ENCODE peak calls at places on chromosomes 2 and 18, in seven cellular contexts. One of them, this sample, is unnamed.

GRCh38 chr18:9362869-9363268 is 28.3 kb downstream of the TWSG1 start:
- DNase-seq in HT1080: no peak
- DNase-seq in activated gamma-delta T cell treated with Interleukin-2 at 50 U/mL for 16 hours: no peak
- DNase-seq in cardiac fibroblast: no peak
- DNase-seq in activated naive CD4-positive, alpha-beta T cell: no peak
- DNase-seq in neural progenitor cell: no peak
- DNase-seq in heart right ventricle: no peak
- DNase-seq in this sample: no peak

GRCh38 chr2:230913406-230913805 is 11.6 kb downstream of the GPR55 start:
- DNase-seq in HT1080: no peak
- DNase-seq in cardiac fibroblast: peak
- DNase-seq in activated gamma-delta T cell treated with Interleukin-2 at 50 U/mL for 16 hours: no peak
- DNase-seq in activated naive CD4-positive, alpha-beta T cell: no peak
- DNase-seq in neural progenitor cell: peak
- DNase-seq in heart right ventricle: no peak
- DNase-seq in this sample: no peak

GRCh38 chr2:37561615-37562569 is 109.5 kb downstream of the CDC42EP3 start:
- DNase-seq in cardiac fibroblast: peak
- DNase-seq in activated naive CD4-positive, alpha-beta T cell: no peak
- DNase-seq in activated gamma-delta T cell treated with Interleukin-2 at 50 U/mL for 16 hours: no peak
- DNase-seq in heart right ventricle: no peak
- DNase-seq in HT1080: peak
- DNase-seq in neural progenitor cell: no peak
- DNase-seq in this sample: no peak

GRCh38 chr2:1748741-1749488 is 4.6 kb upstream of the PXDN start:
- DNase-seq in activated gamma-delta T cell treated with Interleukin-2 at 50 U/mL for 16 hours: no peak
- DNase-seq in heart right ventricle: no peak
- DNase-seq in cardiac fibroblast: no peak
- DNase-seq in neural progenitor cell: no peak
- DNase-seq in activated naive CD4-positive, alpha-beta T cell: no peak
- DNase-seq in HT1080: no peak
- DNase-seq in this sample: no peak

GRCh38 chr2:216008387-216008786 is 5.0 kb downstream of the MREG start:
- DNase-seq in heart right ventricle: no peak
- DNase-seq in activated naive CD4-positive, alpha-beta T cell: no peak
- DNase-seq in HT1080: no peak
- DNase-seq in cardiac fibroblast: no peak
- DNase-seq in neural progenitor cell: no peak
- DNase-seq in activated gamma-delta T cell treated with Interleukin-2 at 50 U/mL for 16 hours: no peak
- DNase-seq in this sample: no peak

GRCh38 chr2:37324786-37325624 is at the start of gene PRKD3:
- DNase-seq in HT1080: peak
- DNase-seq in cardiac fibroblast: peak
- DNase-seq in activated naive CD4-positive, alpha-beta T cell: peak
- DNase-seq in heart right ventricle: peak
- DNase-seq in activated gamma-delta T cell treated with Interleukin-2 at 50 U/mL for 16 hours: peak
- DNase-seq in neural progenitor cell: no peak
- DNase-seq in this sample: peak

GRCh38 chr2:1072258-1072657 is 121.6 kb downstream of the SNTG2 start:
- DNase-seq in HT1080: no peak
- DNase-seq in activated naive CD4-positive, alpha-beta T cell: no peak
- DNase-seq in neural progenitor cell: no peak
- DNase-seq in heart right ventricle: no peak
- DNase-seq in activated gamma-delta T cell treated with Interleukin-2 at 50 U/mL for 16 hours: no peak
- DNase-seq in cardiac fibroblast: no peak
- DNase-seq in this sample: no peak

GRCh38 chr2:12955864-12956263 is 239.1 kb downstream of the TRIB2 start:
- DNase-seq in heart right ventricle: no peak
- DNase-seq in HT1080: no peak
- DNase-seq in activated gamma-delta T cell treated with Interleukin-2 at 50 U/mL for 16 hours: no peak
- DNase-seq in cardiac fibroblast: no peak
- DNase-seq in neural progenitor cell: no peak
- DNase-seq in activated naive CD4-positive, alpha-beta T cell: no peak
- DNase-seq in this sample: no peak

GRCh38 chr2:178449700-178450573 is 1.0 kb downstream of the PRKRA start:
- DNase-seq in activated naive CD4-positive, alpha-beta T cell: no peak
- DNase-seq in neural progenitor cell: peak
- DNase-seq in heart right ventricle: no peak
- DNase-seq in activated gamma-delta T cell treated with Interleukin-2 at 50 U/mL for 16 hours: peak
- DNase-seq in HT1080: no peak
- DNase-seq in cardiac fibroblast: no peak
- DNase-seq in this sample: peak

GRCh38 chr2:218291934-218292699 is at the start of gene TMBIM1:
- DNase-seq in activated gamma-delta T cell treated with Interleukin-2 at 50 U/mL for 16 hours: peak
- DNase-seq in HT1080: peak
- DNase-seq in cardiac fibroblast: peak
- DNase-seq in heart right ventricle: peak
- DNase-seq in activated naive CD4-positive, alpha-beta T cell: peak
- DNase-seq in neural progenitor cell: peak
- DNase-seq in this sample: peak

GRCh38 chr2:86518498-86518897 is 44.7 kb downstream of the CHMP3 start:
- DNase-seq in heart right ventricle: peak
- DNase-seq in neural progenitor cell: peak
- DNase-seq in activated gamma-delta T cell treated with Interleukin-2 at 50 U/mL for 16 hours: peak
- DNase-seq in activated naive CD4-positive, alpha-beta T cell: no peak
- DNase-seq in cardiac fibroblast: peak
- DNase-seq in HT1080: peak
- DNase-seq in this sample: no peak

GRCh38 chr2:46188041-46188715 is 109.0 kb upstream of the EPAS1 start:
- DNase-seq in neural progenitor cell: no peak
- DNase-seq in activated gamma-delta T cell treated with Interleukin-2 at 50 U/mL for 16 hours: no peak
- DNase-seq in HT1080: no peak
- DNase-seq in activated naive CD4-positive, alpha-beta T cell: no peak
- DNase-seq in heart right ventricle: no peak
- DNase-seq in cardiac fibroblast: no peak
- DNase-seq in this sample: no peak

GRCh38 chr2:241182531-241183133 is 5.8 kb upstream of the ANO7 start:
- DNase-seq in activated naive CD4-positive, alpha-beta T cell: no peak
- DNase-seq in cardiac fibroblast: no peak
- DNase-seq in heart right ventricle: no peak
- DNase-seq in neural progenitor cell: no peak
- DNase-seq in activated gamma-delta T cell treated with Interleukin-2 at 50 U/mL for 16 hours: no peak
- DNase-seq in HT1080: no peak
- DNase-seq in this sample: no peak

GRCh38 chr2:194395818-194396217 is 1261.2 kb upstream of the SLC39A10 start:
- DNase-seq in neural progenitor cell: no peak
- DNase-seq in HT1080: no peak
- DNase-seq in heart right ventricle: no peak
- DNase-seq in cardiac fibroblast: no peak
- DNase-seq in activated naive CD4-positive, alpha-beta T cell: no peak
- DNase-seq in activated gamma-delta T cell treated with Interleukin-2 at 50 U/mL for 16 hours: no peak
- DNase-seq in this sample: no peak

GRCh38 chr2:180985771-180986395 is 5.5 kb downstream of the UBE2E3 start:
- DNase-seq in activated gamma-delta T cell treated with Interleukin-2 at 50 U/mL for 16 hours: no peak
- DNase-seq in HT1080: no peak
- DNase-seq in heart right ventricle: no peak
- DNase-seq in cardiac fibroblast: no peak
- DNase-seq in neural progenitor cell: no peak
- DNase-seq in activated naive CD4-positive, alpha-beta T cell: no peak
- DNase-seq in this sample: no peak

GRCh38 chr2:18910843-18911242 is 321.5 kb upstream of the NT5C1B start:
- DNase-seq in HT1080: peak
- DNase-seq in cardiac fibroblast: peak
- DNase-seq in activated naive CD4-positive, alpha-beta T cell: no peak
- DNase-seq in neural progenitor cell: no peak
- DNase-seq in activated gamma-delta T cell treated with Interleukin-2 at 50 U/mL for 16 hours: no peak
- DNase-seq in heart right ventricle: peak
- DNase-seq in this sample: no peak

GRCh38 chr2:215970425-215970824 is 42.9 kb downstream of the MREG start:
- DNase-seq in neural progenitor cell: no peak
- DNase-seq in activated naive CD4-positive, alpha-beta T cell: no peak
- DNase-seq in HT1080: peak
- DNase-seq in cardiac fibroblast: no peak
- DNase-seq in activated gamma-delta T cell treated with Interleukin-2 at 50 U/mL for 16 hours: no peak
- DNase-seq in heart right ventricle: no peak
- DNase-seq in this sample: no peak

GRCh38 chr2:231648579-231649174 is 56.0 kb downstream of the TEX44 start:
- DNase-seq in HT1080: peak
- DNase-seq in cardiac fibroblast: peak
- DNase-seq in neural progenitor cell: peak
- DNase-seq in activated naive CD4-positive, alpha-beta T cell: peak
- DNase-seq in activated gamma-delta T cell treated with Interleukin-2 at 50 U/mL for 16 hours: peak
- DNase-seq in heart right ventricle: peak
- DNase-seq in this sample: no peak

GRCh38 chr2:42913280-42913878 is 121.0 kb upstream of the HAAO start:
- DNase-seq in HT1080: no peak
- DNase-seq in heart right ventricle: no peak
- DNase-seq in neural progenitor cell: no peak
- DNase-seq in activated gamma-delta T cell treated with Interleukin-2 at 50 U/mL for 16 hours: no peak
- DNase-seq in activated naive CD4-positive, alpha-beta T cell: no peak
- DNase-seq in cardiac fibroblast: peak
- DNase-seq in this sample: no peak

GRCh38 chr18:12092398-12093229 is 1.0 kb upstream of the ANKRD62 start:
- DNase-seq in activated naive CD4-positive, alpha-beta T cell: no peak
- DNase-seq in cardiac fibroblast: no peak
- DNase-seq in HT1080: peak
- DNase-seq in neural progenitor cell: peak
- DNase-seq in activated gamma-delta T cell treated with Interleukin-2 at 50 U/mL for 16 hours: no peak
- DNase-seq in heart right ventricle: no peak
- DNase-seq in this sample: no peak

GRCh38 chr2:126399001-126399400 is 257.0 kb upstream of the GYPC start:
- DNase-seq in cardiac fibroblast: no peak
- DNase-seq in activated gamma-delta T cell treated with Interleukin-2 at 50 U/mL for 16 hours: peak
- DNase-seq in HT1080: peak
- DNase-seq in activated naive CD4-positive, alpha-beta T cell: no peak
- DNase-seq in heart right ventricle: no peak
- DNase-seq in neural progenitor cell: no peak
- DNase-seq in this sample: no peak

GRCh38 chr2:44233450-44234128 is 41.7 kb upstream of the SLC3A1 start:
- DNase-seq in cardiac fibroblast: peak
- DNase-seq in HT1080: peak
- DNase-seq in heart right ventricle: no peak
- DNase-seq in activated naive CD4-positive, alpha-beta T cell: no peak
- DNase-seq in activated gamma-delta T cell treated with Interleukin-2 at 50 U/mL for 16 hours: no peak
- DNase-seq in neural progenitor cell: peak
- DNase-seq in this sample: no peak

GRCh38 chr2:158047156-158047611 is 54.5 kb upstream of the UPP2 start:
- DNase-seq in HT1080: peak
- DNase-seq in neural progenitor cell: no peak
- DNase-seq in heart right ventricle: no peak
- DNase-seq in activated naive CD4-positive, alpha-beta T cell: no peak
- DNase-seq in cardiac fibroblast: no peak
- DNase-seq in activated gamma-delta T cell treated with Interleukin-2 at 50 U/mL for 16 hours: no peak
- DNase-seq in this sample: no peak

GRCh38 chr18:26981373-26982082 is 116.0 kb upstream of the AQP4 start:
- DNase-seq in HT1080: no peak
- DNase-seq in cardiac fibroblast: no peak
- DNase-seq in activated naive CD4-positive, alpha-beta T cell: no peak
- DNase-seq in heart right ventricle: no peak
- DNase-seq in neural progenitor cell: no peak
- DNase-seq in activated gamma-delta T cell treated with Interleukin-2 at 50 U/mL for 16 hours: no peak
- DNase-seq in this sample: no peak

GRCh38 chr2:767440-767839 is 90.2 kb upstream of the TMEM18 start:
- DNase-seq in heart right ventricle: no peak
- DNase-seq in HT1080: no peak
- DNase-seq in activated naive CD4-positive, alpha-beta T cell: no peak
- DNase-seq in cardiac fibroblast: no peak
- DNase-seq in neural progenitor cell: no peak
- DNase-seq in activated gamma-delta T cell treated with Interleukin-2 at 50 U/mL for 16 hours: peak
- DNase-seq in this sample: no peak

GRCh38 chr2:217912030-217913024 is 90.5 kb downstream of the TNS1 start:
- DNase-seq in cardiac fibroblast: no peak
- DNase-seq in activated gamma-delta T cell treated with Interleukin-2 at 50 U/mL for 16 hours: no peak
- DNase-seq in activated naive CD4-positive, alpha-beta T cell: no peak
- DNase-seq in neural progenitor cell: no peak
- DNase-seq in HT1080: no peak
- DNase-seq in heart right ventricle: no peak
- DNase-seq in this sample: no peak

GRCh38 chr2:77488141-77488540 is 34.0 kb downstream of the LRRTM4 start:
- DNase-seq in activated gamma-delta T cell treated with Interleukin-2 at 50 U/mL for 16 hours: no peak
- DNase-seq in HT1080: peak
- DNase-seq in cardiac fibroblast: no peak
- DNase-seq in activated naive CD4-positive, alpha-beta T cell: no peak
- DNase-seq in neural progenitor cell: no peak
- DNase-seq in heart right ventricle: no peak
- DNase-seq in this sample: no peak

This sample was measured in memory B cell.